ENCODE peak calls at places on chromosome 12, in eight cellular contexts. One of them, this sample, is unnamed.

GRCh38 chr12:104694711-104695110 is 238.0 kb downstream of the CHST11 start:
- DNase-seq in CD8-positive, alpha-beta T cell: no peak
- DNase-seq in GM23338: no peak
- DNase-seq in PC-3: no peak
- DNase-seq in ovary: no peak
- DNase-seq in psoas muscle: peak
- DNase-seq in endodermal cell: peak
- DNase-seq in MM.1S: no peak
- DNase-seq in this sample: no peak

GRCh38 chr12:6754406-6754805 is 1.5 kb upstream of the MLF2 start:
- DNase-seq in MM.1S: no peak
- DNase-seq in ovary: no peak
- DNase-seq in CD8-positive, alpha-beta T cell: no peak
- DNase-seq in GM23338: no peak
- DNase-seq in PC-3: no peak
- DNase-seq in psoas muscle: no peak
- DNase-seq in endodermal cell: no peak
- DNase-seq in this sample: no peak

GRCh38 chr12:108332791-108333382 is 6.2 kb downstream of the CMKLR1 start:
- DNase-seq in MM.1S: no peak
- DNase-seq in endodermal cell: peak
- DNase-seq in CD8-positive, alpha-beta T cell: no peak
- DNase-seq in PC-3: no peak
- DNase-seq in psoas muscle: peak
- DNase-seq in GM23338: no peak
- DNase-seq in ovary: no peak
- DNase-seq in this sample: no peak

GRCh38 chr12:67804168-67804567 is 155.6 kb downstream of the DYRK2 start:
- DNase-seq in GM23338: no peak
- DNase-seq in CD8-positive, alpha-beta T cell: no peak
- DNase-seq in ovary: no peak
- DNase-seq in PC-3: no peak
- DNase-seq in MM.1S: peak
- DNase-seq in endodermal cell: no peak
- DNase-seq in psoas muscle: no peak
- DNase-seq in this sample: no peak

GRCh38 chr12:113162102-113163029 is 12.8 kb downstream of the CFAP73 start:
- DNase-seq in endodermal cell: peak
- DNase-seq in CD8-positive, alpha-beta T cell: no peak
- DNase-seq in GM23338: peak
- DNase-seq in psoas muscle: no peak
- DNase-seq in PC-3: peak
- DNase-seq in MM.1S: no peak
- DNase-seq in ovary: no peak
- DNase-seq in this sample: no peak

GRCh38 chr12:54560374-54560858 is 11.0 kb downstream of the PDE1B start:
- DNase-seq in endodermal cell: peak
- DNase-seq in psoas muscle: peak
- DNase-seq in PC-3: no peak
- DNase-seq in ovary: peak
- DNase-seq in CD8-positive, alpha-beta T cell: peak
- DNase-seq in MM.1S: no peak
- DNase-seq in GM23338: peak
- DNase-seq in this sample: peak

GRCh38 chr12:25422241-25422640 is 130.8 kb downstream of the LMNTD1 start:
- DNase-seq in psoas muscle: no peak
- DNase-seq in GM23338: no peak
- DNase-seq in ovary: no peak
- DNase-seq in MM.1S: no peak
- DNase-seq in PC-3: no peak
- DNase-seq in endodermal cell: no peak
- DNase-seq in CD8-positive, alpha-beta T cell: no peak
- DNase-seq in this sample: no peak

GRCh38 chr12:50077099-50077498 is 8.0 kb upstream of the SMARCD1 start:
- DNase-seq in endodermal cell: no peak
- DNase-seq in psoas muscle: no peak
- DNase-seq in GM23338: no peak
- DNase-seq in CD8-positive, alpha-beta T cell: no peak
- DNase-seq in PC-3: no peak
- DNase-seq in MM.1S: no peak
- DNase-seq in ovary: no peak
- DNase-seq in this sample: no peak

GRCh38 chr12:89976866-89977265 is 268.2 kb upstream of the ATP2B1 start:
- DNase-seq in CD8-positive, alpha-beta T cell: no peak
- DNase-seq in GM23338: no peak
- DNase-seq in endodermal cell: no peak
- DNase-seq in ovary: no peak
- DNase-seq in PC-3: no peak
- DNase-seq in MM.1S: no peak
- DNase-seq in psoas muscle: no peak
- DNase-seq in this sample: no peak

GRCh38 chr12:63822352-63822751 is 22.1 kb upstream of the SRGAP1 start:
- DNase-seq in CD8-positive, alpha-beta T cell: no peak
- DNase-seq in ovary: no peak
- DNase-seq in MM.1S: no peak
- DNase-seq in psoas muscle: no peak
- DNase-seq in endodermal cell: no peak
- DNase-seq in GM23338: no peak
- DNase-seq in PC-3: no peak
- DNase-seq in this sample: peak

GRCh38 chr12:69655616-69656336 is 43.3 kb downstream of the BEST3 start:
- DNase-seq in PC-3: peak
- DNase-seq in CD8-positive, alpha-beta T cell: no peak
- DNase-seq in GM23338: no peak
- DNase-seq in endodermal cell: no peak
- DNase-seq in MM.1S: no peak
- DNase-seq in psoas muscle: no peak
- DNase-seq in ovary: no peak
- DNase-seq in this sample: no peak

DNA sequence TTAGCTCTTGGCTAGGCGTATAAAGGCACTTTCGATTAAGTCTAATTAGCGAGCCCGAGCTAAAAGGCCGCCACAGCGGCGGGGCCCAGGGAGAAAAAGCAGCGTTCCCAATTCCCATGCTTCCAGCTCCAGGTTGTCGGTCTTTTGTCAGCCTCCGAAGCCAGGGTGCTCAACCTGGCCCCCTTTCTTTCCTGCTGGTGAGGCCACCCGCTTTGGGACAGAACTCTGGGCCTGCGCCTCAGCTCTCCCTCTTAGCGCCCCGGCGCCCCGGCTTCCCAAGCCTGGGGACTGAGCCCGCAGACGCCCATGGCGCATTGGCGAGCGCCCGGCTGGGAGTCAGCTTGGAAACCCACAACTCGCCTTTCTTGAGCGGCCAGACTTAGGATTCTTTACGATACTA is 33.4 kb upstream of the TBX5 start:
- DNase-seq in psoas muscle: no peak
- DNase-seq in PC-3: no peak
- DNase-seq in endodermal cell: peak
- DNase-seq in ovary: no peak
- DNase-seq in GM23338: peak
- DNase-seq in MM.1S: no peak
- DNase-seq in CD8-positive, alpha-beta T cell: no peak
- DNase-seq in this sample: no peak
- TF ChIP-seq CTCF in psoas muscle: no peak
- TF ChIP-seq CTCF in PC-3: no peak
- TF ChIP-seq CTCF in endodermal cell: no peak
- TF ChIP-seq CTCF in ovary: no peak
- TF ChIP-seq CTCF in GM23338: no peak
- TF ChIP-seq CTCF in MM.1S: no peak
- TF ChIP-seq CTCF in CD8-positive, alpha-beta T cell: no peak
- TF ChIP-seq CTCF in this sample: no peak

GRCh38 chr12:62802321-62802720 is 132.6 kb downstream of the PPM1H start:
- DNase-seq in psoas muscle: no peak
- DNase-seq in GM23338: no peak
- DNase-seq in ovary: no peak
- DNase-seq in PC-3: no peak
- DNase-seq in endodermal cell: no peak
- DNase-seq in CD8-positive, alpha-beta T cell: no peak
- DNase-seq in MM.1S: no peak
- DNase-seq in this sample: no peak

GRCh38 chr12:62800707-62801400 is 134.1 kb downstream of the PPM1H start:
- DNase-seq in GM23338: no peak
- DNase-seq in MM.1S: no peak
- DNase-seq in CD8-positive, alpha-beta T cell: no peak
- DNase-seq in endodermal cell: peak
- DNase-seq in ovary: no peak
- DNase-seq in PC-3: no peak
- DNase-seq in psoas muscle: no peak
- DNase-seq in this sample: no peak

GRCh38 chr12:62801796-62802195 is 133.2 kb downstream of the PPM1H start:
- DNase-seq in CD8-positive, alpha-beta T cell: no peak
- DNase-seq in PC-3: no peak
- DNase-seq in MM.1S: no peak
- DNase-seq in endodermal cell: peak
- DNase-seq in GM23338: no peak
- DNase-seq in ovary: no peak
- DNase-seq in psoas muscle: no peak
- DNase-seq in this sample: no peak

GRCh38 chr12:62803756-62804155 is 131.2 kb downstream of the PPM1H start:
- DNase-seq in GM23338: no peak
- DNase-seq in PC-3: no peak
- DNase-seq in MM.1S: no peak
- DNase-seq in ovary: no peak
- DNase-seq in endodermal cell: no peak
- DNase-seq in CD8-positive, alpha-beta T cell: no peak
- DNase-seq in psoas muscle: no peak
- DNase-seq in this sample: no peak

GRCh38 chr12:62802981-62803380 is 132.0 kb downstream of the PPM1H start:
- DNase-seq in endodermal cell: peak
- DNase-seq in ovary: no peak
- DNase-seq in MM.1S: no peak
- DNase-seq in psoas muscle: no peak
- DNase-seq in PC-3: peak
- DNase-seq in GM23338: no peak
- DNase-seq in CD8-positive, alpha-beta T cell: no peak
- DNase-seq in this sample: no peak
- TF ChIP-seq CTCF in endodermal cell: peak
- TF ChIP-seq CTCF in ovary: no peak
- TF ChIP-seq CTCF in MM.1S: no peak
- TF ChIP-seq CTCF in psoas muscle: no peak
- TF ChIP-seq CTCF in PC-3: peak
- TF ChIP-seq CTCF in GM23338: no peak
- TF ChIP-seq CTCF in CD8-positive, alpha-beta T cell: no peak
- TF ChIP-seq CTCF in this sample: no peak

DNA sequence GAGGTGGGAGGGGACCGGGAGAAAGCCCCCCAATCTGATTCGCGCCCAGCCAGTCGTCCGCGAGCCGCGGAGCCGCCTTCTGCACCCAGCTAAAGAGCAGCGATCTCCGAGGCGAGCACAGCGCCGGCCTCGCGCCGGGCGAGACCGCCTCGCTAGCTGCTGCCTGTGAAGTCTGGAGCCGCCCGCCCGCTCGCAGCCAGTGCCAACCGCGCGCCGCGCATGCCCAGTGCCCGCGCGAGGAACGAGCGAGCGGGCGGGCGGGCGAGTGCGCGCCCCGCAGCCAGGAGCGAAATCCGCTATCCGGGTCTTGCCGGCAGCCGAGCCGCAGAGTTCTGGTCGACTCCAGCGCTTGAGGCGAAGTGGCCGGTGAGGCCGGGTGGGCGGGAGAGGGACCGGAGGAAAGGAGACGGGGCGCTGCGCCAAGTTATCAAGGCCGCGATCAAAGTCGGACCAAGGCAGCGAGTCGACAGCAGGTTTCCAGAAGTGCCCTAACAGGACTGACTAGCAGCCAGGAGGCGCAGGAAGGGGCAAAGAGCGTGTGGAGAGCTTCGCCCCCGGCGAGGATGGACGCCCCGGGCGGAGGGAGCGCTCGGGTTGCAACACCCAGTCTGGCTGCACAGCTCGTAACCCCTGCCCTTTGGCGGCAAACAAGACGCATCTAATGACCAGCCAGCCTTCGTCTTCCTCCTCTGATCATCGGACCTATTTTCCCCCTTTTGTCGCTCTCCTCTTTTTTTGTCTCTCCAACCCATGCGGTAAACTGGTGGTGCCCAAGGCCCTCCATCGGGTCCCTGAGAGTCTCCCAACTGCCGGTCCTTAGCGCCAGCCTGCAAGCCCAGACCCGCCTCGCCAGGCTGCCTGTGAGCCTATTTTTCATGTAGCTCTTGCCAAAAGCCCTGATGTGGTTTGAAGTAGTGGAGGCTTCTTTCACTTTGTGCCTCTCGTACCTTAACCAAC is at the start of gene EPS8:
- DNase-seq in MM.1S: peak
- DNase-seq in GM23338: peak
- DNase-seq in psoas muscle: peak
- DNase-seq in PC-3: peak
- DNase-seq in CD8-positive, alpha-beta T cell: peak
- DNase-seq in ovary: peak
- DNase-seq in endodermal cell: peak
- DNase-seq in this sample: no peak
- TF ChIP-seq CTCF in MM.1S: no peak
- TF ChIP-seq CTCF in GM23338: no peak
- TF ChIP-seq CTCF in psoas muscle: no peak
- TF ChIP-seq CTCF in PC-3: no peak
- TF ChIP-seq CTCF in CD8-positive, alpha-beta T cell: no peak
- TF ChIP-seq CTCF in ovary: peak
- TF ChIP-seq CTCF in endodermal cell: peak
- TF ChIP-seq CTCF in this sample: no peak

GRCh38 chr12:130043685-130044421 is 118.4 kb upstream of the FZD10 start:
- DNase-seq in GM23338: no peak
- DNase-seq in ovary: no peak
- DNase-seq in psoas muscle: no peak
- DNase-seq in CD8-positive, alpha-beta T cell: no peak
- DNase-seq in endodermal cell: peak
- DNase-seq in MM.1S: no peak
- DNase-seq in PC-3: no peak
- DNase-seq in this sample: no peak

GRCh38 chr12:130044991-130045621 is 117.2 kb upstream of the FZD10 start:
- DNase-seq in PC-3: no peak
- DNase-seq in MM.1S: no peak
- DNase-seq in ovary: no peak
- DNase-seq in endodermal cell: peak
- DNase-seq in CD8-positive, alpha-beta T cell: no peak
- DNase-seq in psoas muscle: no peak
- DNase-seq in GM23338: peak
- DNase-seq in this sample: no peak

DNA sequence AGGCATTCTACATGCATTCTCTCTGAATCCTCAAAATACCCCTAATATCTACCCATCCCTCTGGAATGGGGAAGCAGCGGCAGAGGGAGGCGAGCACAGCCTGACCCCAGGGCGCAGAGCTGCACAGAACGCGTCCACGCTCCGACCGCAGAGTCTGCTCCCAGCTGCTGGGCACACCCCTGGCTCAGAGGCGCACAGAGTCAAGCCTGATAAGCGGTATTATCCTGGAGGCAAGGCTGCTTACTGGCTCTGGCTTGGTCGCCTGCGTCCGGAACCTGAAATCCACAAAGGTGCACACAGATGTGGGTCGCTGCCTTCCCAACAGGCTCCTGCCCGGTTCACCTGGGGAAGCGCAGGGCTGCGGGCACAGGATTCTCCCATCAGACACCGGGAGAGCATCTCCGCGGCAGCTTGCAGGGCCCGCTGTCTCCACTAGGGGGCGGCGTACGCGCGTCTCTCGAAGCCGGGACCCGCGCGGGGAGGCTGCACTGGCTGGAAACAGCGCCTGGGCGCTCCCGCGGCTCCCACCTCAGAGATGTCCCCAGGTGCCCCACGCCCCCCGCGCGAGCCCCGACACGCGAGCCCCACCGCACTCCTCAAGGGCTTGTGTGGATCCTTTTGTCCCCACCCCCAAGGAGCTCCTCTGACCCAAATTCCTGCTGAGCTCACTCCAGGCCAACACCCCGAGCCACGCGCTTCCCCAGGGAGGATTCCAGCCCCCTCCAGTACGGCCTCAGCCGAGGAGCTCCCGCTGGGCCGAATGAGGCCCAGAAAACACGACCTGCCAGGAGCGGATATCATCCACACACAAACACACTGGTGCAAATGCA is 120.1 kb upstream of the FZD10 start:
- DNase-seq in GM23338: peak
- DNase-seq in psoas muscle: peak
- DNase-seq in endodermal cell: peak
- DNase-seq in MM.1S: no peak
- DNase-seq in ovary: no peak
- DNase-seq in PC-3: no peak
- DNase-seq in CD8-positive, alpha-beta T cell: no peak
- DNase-seq in this sample: no peak
- TF ChIP-seq CTCF in GM23338: peak
- TF ChIP-seq CTCF in psoas muscle: peak
- TF ChIP-seq CTCF in endodermal cell: peak
- TF ChIP-seq CTCF in MM.1S: no peak
- TF ChIP-seq CTCF in ovary: peak
- TF ChIP-seq CTCF in PC-3: peak
- TF ChIP-seq CTCF in CD8-positive, alpha-beta T cell: peak
- TF ChIP-seq CTCF in this sample: peak